ENCODE peak calls at places on chromosomes 4 and X, in seven cellular contexts. V is Daoy; F is activated CD8-positive, alpha-beta T cell treated with anti-CD3 and anti-CD28 coated beads for 36 hours; S is adrenal gland; A is HFFc6; Y is T-cell; M is heart right ventricle. P is an unnamed sample.

GRCh38 chrX:25754399-25754798 is 383.7 kb upstream of the MAGEB18 start:
- DNase-seq in V (no peak), F (no peak), S (no peak), A (no peak), Y (no peak), M (no peak), P (no peak)

GRCh38 chr4:17138847-17139246 is 240.4 kb upstream of the LDB2 start:
- DNase-seq in V (no peak), F (no peak), S (no peak), A (no peak), Y (no peak), M (no peak), P (no peak)

GRCh38 chr4:132276989-132277388 is 872.1 kb upstream of the PCDH10 start:
- DNase-seq in V (no peak), F (no peak), S (no peak), A (no peak), Y (no peak), M (no peak), P (no peak)

GRCh38 chrX:39397561-39398200 is 596.4 kb downstream of the MID1IP1 start:
- DNase-seq in V (no peak), F (no peak), S (no peak), A (no peak), Y (no peak), M (no peak), P (no peak)

GRCh38 chr4:40749717-40750460 is at the start of gene NSUN7:
- DNase-seq in V (peak), F (peak), S (peak), A (no peak), Y (peak), M (peak), P (no peak)

GRCh38 chr4:86961605-86962295 is 26.9 kb downstream of the AFF1 start:
- DNase-seq in V (peak), F (peak), S (no peak), A (peak), Y (no peak), M (no peak), P (no peak)

GRCh38 chr4:137960371-137961050 is 281.6 kb downstream of the SLC7A11 start:
- DNase-seq in V (peak), F (no peak), S (no peak), A (peak), Y (no peak), M (no peak), P (no peak)

GRCh38 chr4:20860878-20861277 is 160.6 kb downstream of the PACRGL start:
- DNase-seq in V (no peak), F (no peak), S (no peak), A (no peak), Y (no peak), M (no peak), P (no peak)

GRCh38 chr4:121785479-121785878 is 15.6 kb upstream of the EXOSC9 start:
- DNase-seq in V (no peak), F (no peak), S (no peak), A (no peak), Y (no peak), M (no peak), P (no peak)

GRCh38 chrX:115234220-115234557 is 293 bp upstream of the LRCH2 start:
- DNase-seq in V (no peak), F (no peak), S (no peak), A (no peak), Y (no peak), M (no peak), P (no peak)

GRCh38 chr4:185235480-185236154 is 26.2 kb downstream of the SNX25 start:
- DNase-seq in V (peak), F (no peak), S (no peak), A (peak), Y (no peak), M (no peak), P (no peak)

GRCh38 chrX:123846598-123847038 is 13.2 kb upstream of the XIAP start:
- DNase-seq in V (peak), F (no peak), S (no peak), A (peak), Y (no peak), M (no peak), P (no peak)

GRCh38 chrX:46376246-46376885 is 168.9 kb downstream of the ZNF674 start:
- DNase-seq in V (peak), F (peak), S (peak), A (peak), Y (no peak), M (no peak), P (no peak)

GRCh38 chr4:121675715-121676114 is 21.1 kb downstream of the ANXA5 start:
- DNase-seq in V (no peak), F (no peak), S (peak), A (peak), Y (no peak), M (no peak), P (no peak)

GRCh38 chrX:96906741-96907140 is 23.0 kb downstream of the RPA4 start:
- DNase-seq in V (peak), F (no peak), S (no peak), A (no peak), Y (no peak), M (no peak), P (no peak)

GRCh38 chr4:169080970-169081369 is 70.9 kb upstream of the CBR4 start:
- DNase-seq in V (no peak), F (no peak), S (peak), A (peak), Y (no peak), M (no peak), P (no peak)

GRCh38 chr4:38842998-38843397 is 13.6 kb downstream of the TLR6 start:
- DNase-seq in V (no peak), F (no peak), S (no peak), A (no peak), Y (no peak), M (no peak), P (no peak)

GRCh38 chr4:113761682-113762060 is at the start of gene CAMK2D:
- DNase-seq in V (peak), F (peak), S (peak), A (peak), Y (peak), M (peak), P (peak)

GRCh38 chrX:13285693-13286092 is 34.2 kb downstream of the ATXN3L start:
- DNase-seq in V (no peak), F (no peak), S (no peak), A (no peak), Y (no peak), M (no peak), P (no peak)

GRCh38 chr4:143616771-143617170 is 83.7 kb downstream of the FREM3 start:
- DNase-seq in V (peak), F (peak), S (no peak), A (peak), Y (no peak), M (no peak), P (no peak)

GRCh38 chr4:170190265-170190664 is 100.5 kb upstream of the AADAT start:
- DNase-seq in V (no peak), F (no peak), S (no peak), A (no peak), Y (no peak), M (no peak), P (no peak)

GRCh38 chr4:128455480-128455879 is 167.9 kb upstream of the PGRMC2 start:
- DNase-seq in V (no peak), F (no peak), S (no peak), A (no peak), Y (no peak), M (no peak), P (no peak)

GRCh38 chr4:97828646-97829045 is 314.6 kb downstream of the STPG2 start:
- DNase-seq in V (no peak), F (no peak), S (no peak), A (no peak), Y (no peak), M (no peak), P (no peak)

GRCh38 chrX:40897768-40898167 is 162.4 kb upstream of the MED14 start:
- DNase-seq in V (no peak), F (no peak), S (no peak), A (no peak), Y (no peak), M (no peak), P (no peak)

GRCh38 chrX:97308161-97308560 is 424.5 kb downstream of the RPA4 start:
- DNase-seq in V (no peak), F (no peak), S (no peak), A (peak), Y (no peak), M (no peak), P (no peak)

P was measured in effector memory CD8-positive, alpha-beta T cell.